ENCODE peak calls at places on chromosomes 16 and 17, in ten cellular contexts. J, R, O, E, U, I, H, D, M and N are unnamed samples.

GRCh38 chr17:683499-684254 is 31.0 kb downstream of the VPS53 start:
- DNase-seq in M (no peak), I (peak), U (no peak), E (no peak), R (no peak), O (no peak), H (no peak), D (no peak), J (no peak), N (no peak)

GRCh38 chr17:7888184-7888920 is at the start of gene CHD3:
- DNase-seq in M (peak), D (no peak), R (no peak), J (peak), H (no peak), E (no peak), O (no peak), U (peak), I (peak), N (peak)

GRCh38 chr16:14531101-14531500 is 99.0 kb downstream of the PARN start:
- DNase-seq in J (no peak), O (no peak), H (no peak), M (no peak), D (no peak), U (no peak), R (no peak), I (no peak), E (no peak), N (no peak)

GRCh38 chr16:48546774-48547173 is 63.2 kb downstream of the N4BP1 start:
- DNase-seq in J (no peak), U (no peak), E (no peak), R (no peak), D (no peak), I (peak), H (no peak), M (peak), O (no peak), N (no peak)

GRCh38 chr16:70152578-70153302 is 20.8 kb upstream of the CLEC18C start:
- DNase-seq in M (peak), R (no peak), I (peak), J (no peak), D (no peak), H (no peak), O (no peak), U (no peak), E (no peak), N (no peak)

GRCh38 chr17:56867948-56868376 is 34.0 kb downstream of the DGKE start:
- DNase-seq in H (no peak), U (peak), E (no peak), J (no peak), M (no peak), R (no peak), I (no peak), O (no peak), D (no peak), N (no peak)

GRCh38 chr17:73414171-73414955 is 102.6 kb upstream of the CDC42EP4 start:
- DNase-seq in R (no peak), E (no peak), D (no peak), O (no peak), U (no peak), M (no peak), I (no peak), J (no peak), H (no peak), N (no peak)

GRCh38 chr16:82456683-82457082 is 170.1 kb upstream of the CDH13 start:
- DNase-seq in E (peak), I (peak), U (peak), O (peak), D (no peak), M (peak), H (peak), J (peak), R (no peak), N (peak)

GRCh38 chr16:50635505-50636392 is 45.4 kb downstream of the SNX20 start:
- DNase-seq in D (no peak), I (no peak), H (no peak), U (no peak), J (no peak), O (no peak), E (peak), R (no peak), M (no peak), N (peak)

GRCh38 chr17:58156839-58157803 is 8.9 kb downstream of the OR4D1 start:
- DNase-seq in U (peak), R (no peak), E (no peak), D (no peak), I (peak), H (peak), O (no peak), M (peak), J (no peak), N (peak)

GRCh38 chr16:84680843-84681629 is 18.8 kb upstream of the USP10 start:
- DNase-seq in M (no peak), H (no peak), U (no peak), I (no peak), O (no peak), E (no peak), D (no peak), R (no peak), J (no peak), N (no peak)

GRCh38 chr16:68539704-68540370 is 746 bp downstream of the ZFP90 start:
- DNase-seq in I (no peak), J (peak), E (peak), R (no peak), H (peak), U (peak), M (peak), O (no peak), D (no peak), N (peak)

GRCh38 chr17:82823004-82823403 is 16.8 kb downstream of the ZNF750 start:
- DNase-seq in J (no peak), U (no peak), M (no peak), O (no peak), D (no peak), H (peak), R (no peak), I (no peak), E (peak), N (no peak)

GRCh38 chr17:20275653-20276052 is 191.7 kb downstream of the LGALS9B start:
- DNase-seq in M (no peak), E (no peak), O (no peak), D (no peak), R (no peak), H (no peak), I (no peak), U (no peak), J (no peak), N (no peak)

GRCh38 chr17:66673668-66674276 is 161.1 kb upstream of the CACNG5 start:
- DNase-seq in R (peak), O (peak), I (peak), D (no peak), E (peak), M (peak), U (peak), H (no peak), J (peak), N (peak)

GRCh38 chr17:76416899-76417298 is 32.5 kb downstream of the SPHK1 start:
- DNase-seq in U (no peak), D (no peak), E (no peak), I (no peak), M (no peak), H (no peak), O (no peak), R (no peak), J (no peak), N (no peak)

GRCh38 chr17:76381633-76382304 is 2.6 kb upstream of the SPHK1 start:
- DNase-seq in M (no peak), U (peak), J (no peak), H (no peak), R (no peak), D (peak), I (peak), O (no peak), E (no peak), N (no peak)

GRCh38 chr17:48825446-48826381 is 5.1 kb upstream of the CALCOCO2 start:
- DNase-seq in J (no peak), U (no peak), E (no peak), O (no peak), R (no peak), M (no peak), D (no peak), H (no peak), I (no peak), N (no peak)

GRCh38 chr17:64502809-64503208 is 3.3 kb downstream of the DDX5 start:
- DNase-seq in R (no peak), H (no peak), D (no peak), J (no peak), I (no peak), U (peak), E (no peak), O (no peak), M (no peak), N (no peak)

GRCh38 chr17:20992416-20992815 is 50.4 kb downstream of the USP22 start:
- DNase-seq in H (no peak), I (no peak), D (no peak), M (no peak), E (no peak), O (no peak), R (no peak), J (no peak), U (no peak), N (no peak)

GRCh38 chr16:8929086-8929748 is 34.5 kb downstream of the USP7 start:
- DNase-seq in M (no peak), O (no peak), D (no peak), R (no peak), I (no peak), J (no peak), H (no peak), U (no peak), E (peak), N (no peak)

GRCh38 chr17:79204261-79204660 is 129.6 kb downstream of the ENGASE start:
- DNase-seq in D (no peak), U (no peak), R (no peak), M (no peak), O (no peak), I (no peak), J (no peak), E (no peak), H (no peak), N (no peak)

GRCh38 chr17:79201536-79202227 is 127.1 kb downstream of the ENGASE start:
- DNase-seq in U (peak), H (no peak), O (no peak), E (no peak), D (no peak), M (no peak), J (peak), I (no peak), R (no peak), N (no peak)

GRCh38 chr17:79203657-79204056 is 129.0 kb downstream of the ENGASE start:
- DNase-seq in E (no peak), I (no peak), R (no peak), J (no peak), D (no peak), M (no peak), O (no peak), H (no peak), U (no peak), N (no peak)

GRCh38 chr17:79202476-79202875 is 127.9 kb downstream of the ENGASE start:
- DNase-seq in I (no peak), M (no peak), H (no peak), R (no peak), J (no peak), D (no peak), E (no peak), O (no peak), U (no peak), N (no peak)

GRCh38 chr17:79203016-79203415 is 128.4 kb downstream of the ENGASE start:
- DNase-seq in O (no peak), I (no peak), R (no peak), J (no peak), E (no peak), M (no peak), U (no peak), H (no peak), D (no peak), N (no peak)
- TF ChIP-seq CTCF in O (peak), I (no peak), R (no peak), J (no peak), E (no peak), M (no peak), U (no peak), H (no peak), D (no peak), N (no peak)

DNA sequence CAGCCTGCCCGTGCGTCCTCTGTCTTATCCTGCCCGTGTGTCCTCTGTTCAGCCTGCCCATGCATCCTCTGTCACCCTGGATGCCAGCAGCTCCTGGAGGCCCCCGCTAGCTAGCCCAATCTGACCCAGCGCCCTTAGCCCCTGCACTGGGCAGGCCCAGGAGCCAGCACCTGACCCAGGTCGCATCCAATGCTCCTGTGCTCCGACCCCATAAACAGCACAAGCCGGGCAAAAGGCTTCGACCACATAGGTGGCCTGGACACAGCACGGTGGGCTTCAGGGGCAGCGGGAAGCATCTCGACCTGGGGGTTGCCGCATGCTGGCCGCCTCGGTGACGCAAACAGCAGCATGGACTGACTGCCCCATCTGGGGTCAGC is 13.1 kb downstream of the CDH15 start:
- DNase-seq in O (no peak), U (no peak), H (peak), J (no peak), D (peak), E (no peak), I (no peak), R (no peak), M (no peak), N (no peak)
- TF ChIP-seq CTCF in O (no peak), U (no peak), H (no peak), J (no peak), D (no peak), E (no peak), I (no peak), R (no peak), M (no peak), N (no peak)

DNA sequence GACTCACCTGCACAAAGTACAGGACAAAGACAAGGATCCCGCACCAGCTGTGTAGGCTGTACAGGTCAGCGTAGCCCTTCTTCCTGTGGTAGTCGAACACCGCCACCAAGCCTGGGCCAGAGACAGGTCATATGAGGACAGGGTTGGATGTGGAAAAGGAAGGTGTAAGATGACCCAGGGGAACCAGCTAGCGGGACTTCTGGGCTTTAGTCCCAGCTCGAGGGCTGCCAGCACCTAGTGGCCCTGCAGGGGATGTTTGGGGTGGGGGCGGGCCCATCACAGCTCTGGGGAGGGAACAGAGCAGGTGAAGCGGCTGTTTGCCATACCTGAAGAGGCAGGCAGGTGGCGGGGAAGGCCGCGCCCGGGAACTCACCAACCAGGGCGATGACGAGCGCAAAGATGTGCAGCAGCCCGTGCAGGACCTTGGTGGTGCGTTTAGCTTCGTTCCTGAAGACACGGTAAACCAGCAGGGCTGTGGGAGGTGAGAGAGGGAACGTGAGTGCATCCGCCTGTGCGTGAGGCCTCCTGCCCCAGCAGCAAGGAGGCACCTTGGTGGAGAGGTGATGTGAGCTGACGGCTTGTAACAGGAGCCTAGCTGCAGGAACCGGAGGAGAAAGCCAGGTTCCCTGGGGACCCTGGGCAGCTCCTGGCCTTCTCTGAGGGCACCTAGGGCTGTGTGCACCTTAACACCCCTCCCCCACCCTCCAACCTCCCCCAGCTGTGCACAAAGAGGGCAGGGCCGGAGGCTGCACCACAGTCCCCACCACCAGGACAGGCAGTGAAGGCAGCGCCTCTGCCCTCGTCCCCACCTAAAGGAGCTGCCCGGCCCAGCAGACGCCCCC is 10.2 kb downstream of the CYB561 start:
- DNase-seq in E (peak), J (no peak), I (peak), U (no peak), H (no peak), M (no peak), D (no peak), R (no peak), O (no peak), N (no peak)
- TF ChIP-seq CTCF in E (peak), J (peak), I (peak), U (no peak), H (no peak), M (no peak), D (no peak), R (no peak), O (no peak), N (no peak)

GRCh38 chr17:74644419-74644818 is 20.9 kb upstream of the CD300E start:
- DNase-seq in R (no peak), H (no peak), D (no peak), J (no peak), I (no peak), M (no peak), E (no peak), U (no peak), O (no peak), N (no peak)

GRCh38 chr17:74643826-74644225 is 20.3 kb upstream of the CD300E start:
- DNase-seq in M (no peak), I (no peak), H (no peak), O (no peak), R (no peak), E (no peak), U (no peak), J (no peak), D (no peak), N (no peak)

GRCh38 chr17:74645010-74645409 is 21.5 kb upstream of the CD300E start:
- DNase-seq in H (no peak), R (no peak), D (no peak), U (no peak), I (no peak), J (no peak), M (no peak), E (no peak), O (no peak), N (no peak)

GRCh38 chr17:74647871-74648672 is 24.5 kb upstream of the CD300E start:
- DNase-seq in M (peak), J (no peak), U (no peak), H (no peak), E (no peak), D (no peak), R (no peak), I (no peak), O (no peak), N (no peak)

GRCh38 chr17:74646231-74646630 is 22.7 kb upstream of the CD300E start:
- DNase-seq in R (no peak), D (no peak), U (peak), I (no peak), M (no peak), H (no peak), J (peak), O (peak), E (peak), N (no peak)
- TF ChIP-seq CTCF in R (no peak), D (peak), U (peak), I (no peak), M (peak), H (peak), J (peak), O (peak), E (peak), N (peak)

DNA sequence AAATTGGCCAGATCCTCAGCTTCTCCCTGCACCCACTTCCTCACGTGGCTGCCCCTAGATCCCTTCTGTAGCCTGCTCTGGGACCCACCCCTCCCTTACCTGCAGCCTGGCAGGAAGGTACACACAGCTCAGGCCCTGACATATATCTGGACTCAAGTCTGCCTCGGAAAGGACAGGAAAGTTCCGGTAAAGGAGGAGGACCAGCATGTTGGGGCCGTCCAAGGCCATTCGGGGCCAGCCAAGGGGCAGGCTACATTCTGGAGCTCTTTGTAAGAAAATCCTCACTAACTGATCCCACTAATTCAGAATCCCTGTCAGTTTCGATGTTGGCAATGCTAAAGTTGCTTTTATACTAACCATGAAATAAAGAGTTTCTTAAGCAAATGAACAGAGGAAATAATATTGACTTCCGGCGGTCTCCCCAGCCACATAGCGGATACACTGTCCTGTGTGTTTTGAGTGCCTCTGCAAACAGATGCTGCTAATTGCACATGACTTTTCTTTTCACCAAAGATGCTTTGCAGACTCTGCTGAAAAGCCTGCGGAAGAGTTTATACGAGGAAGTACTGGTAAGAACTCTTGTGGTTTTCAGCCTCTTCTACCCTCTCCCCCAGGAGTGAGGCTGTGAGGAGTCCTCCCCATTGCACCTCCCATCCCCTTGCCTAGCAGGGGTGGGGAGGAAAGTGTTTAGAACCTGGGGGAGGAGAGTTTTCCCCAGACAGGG is 54.8 kb downstream of the PLXDC1 start:
- DNase-seq in E (peak), M (no peak), I (peak), O (no peak), H (no peak), U (no peak), R (no peak), D (no peak), J (no peak), N (peak)
- TF ChIP-seq CTCF in E (no peak), M (no peak), I (no peak), O (no peak), H (no peak), U (no peak), R (no peak), D (no peak), J (no peak), N (no peak)

GRCh38 chr16:66263973-66264310 is 102.5 kb upstream of the CDH5 start:
- DNase-seq in M (peak), O (no peak), J (no peak), H (no peak), U (no peak), R (no peak), E (no peak), D (no peak), I (no peak), N (no peak)

GRCh38 chr16:66264311-66265105 is 102.0 kb upstream of the CDH5 start:
- DNase-seq in O (no peak), U (no peak), E (no peak), I (no peak), D (no peak), H (no peak), R (no peak), M (peak), J (no peak), N (no peak)

GRCh38 chr16:66262253-66263167 is 104.0 kb upstream of the CDH5 start:
- DNase-seq in J (no peak), O (no peak), D (no peak), I (peak), R (no peak), M (peak), U (peak), H (no peak), E (no peak), N (no peak)

GRCh38 chr16:66261826-66262225 is 104.7 kb upstream of the CDH5 start:
- DNase-seq in M (peak), O (peak), R (no peak), I (no peak), J (no peak), H (no peak), D (no peak), E (peak), U (no peak), N (no peak)

GRCh38 chr16:66263168-66263972 is 103.1 kb upstream of the CDH5 start:
- DNase-seq in U (no peak), O (no peak), D (no peak), J (no peak), H (no peak), R (no peak), I (no peak), E (no peak), M (peak), N (no peak)
- TF ChIP-seq CTCF in U (no peak), O (no peak), D (no peak), J (no peak), H (no peak), R (no peak), I (no peak), E (no peak), M (no peak), N (no peak)

GRCh38 chr16:47204736-47205499 is 61.2 kb upstream of the NETO2 start:
- DNase-seq in O (no peak), H (no peak), I (no peak), R (no peak), U (peak), J (no peak), M (no peak), E (no peak), D (no peak), N (no peak)
- TF ChIP-seq CTCF in O (no peak), H (no peak), I (no peak), R (no peak), U (peak), J (no peak), M (no peak), E (peak), D (no peak), N (no peak)